ENCODE peak calls at places on chromosomes 7 and 10, in four cellular contexts. One of them, this sample, is unnamed.

GRCh38 chr7:97005764-97006145 is 402 bp downstream of the DLX6 start:
- DNase-seq in GM12878: no peak
- DNase-seq in HepG2: peak; percentile 21
- DNase-seq in K562: no peak
- DNase-seq in this sample: no peak

GRCh38 chr7:18356195-18356645 is 139.3 kb upstream of the HDAC9 start:
- DNase-seq in HepG2: peak; percentile 8
- DNase-seq in GM12878: no peak
- DNase-seq in K562: peak; percentile 38
- DNase-seq in this sample: peak; percentile 26

GRCh38 chr7:41116337-41116736 is 586.6 kb downstream of the INHBA start:
- DNase-seq in K562: no peak
- DNase-seq in HepG2: no peak
- DNase-seq in GM12878: no peak
- DNase-seq in this sample: no peak

GRCh38 chr10:118041316-118041715 is 5.4 kb downstream of the RAB11FIP2 start:
- DNase-seq in HepG2: no peak
- DNase-seq in K562: no peak
- DNase-seq in GM12878: no peak
- DNase-seq in this sample: no peak

GRCh38 chr10:114715171-114715670 is 57.1 kb upstream of the ABLIM1 start:
- DNase-seq in GM12878: no peak
- DNase-seq in HepG2: no peak
- DNase-seq in K562: no peak
- DNase-seq in this sample: no peak

GRCh38 chr7:155296788-155297516 is 726 bp upstream of the INSIG1 start:
- DNase-seq in K562: peak; percentile 66
- DNase-seq in GM12878: no peak
- DNase-seq in HepG2: no peak
- DNase-seq in this sample: no peak

GRCh38 chr10:23088609-23089008 is 6.8 kb upstream of the MSRB2 start:
- DNase-seq in HepG2: no peak
- DNase-seq in K562: no peak
- DNase-seq in GM12878: no peak
- DNase-seq in this sample: no peak

GRCh38 chr10:107913317-107914294 is 749.1 kb upstream of the SORCS1 start:
- DNase-seq in HepG2: no peak
- DNase-seq in K562: no peak
- DNase-seq in GM12878: no peak
- DNase-seq in this sample: no peak

GRCh38 chr7:18125536-18125935 is 97.9 kb upstream of the PRPS1L1 start:
- DNase-seq in GM12878: no peak
- DNase-seq in K562: no peak
- DNase-seq in HepG2: no peak
- DNase-seq in this sample: no peak

GRCh38 chr7:141231018-141231792 is 157.3 kb downstream of the TMEM178B start:
- DNase-seq in K562: no peak
- DNase-seq in HepG2: peak; percentile 28
- DNase-seq in GM12878: no peak
- DNase-seq in this sample: peak; percentile 21

GRCh38 chr10:71614946-71615345 is 104.6 kb downstream of the C10orf105 start:
- DNase-seq in HepG2: no peak
- DNase-seq in K562: no peak
- DNase-seq in GM12878: no peak
- DNase-seq in this sample: no peak

GRCh38 chr7:128201067-128201689 is 39.9 kb upstream of the LEP start:
- DNase-seq in HepG2: no peak
- DNase-seq in K562: peak; percentile 79
- DNase-seq in GM12878: no peak
- DNase-seq in this sample: no peak

GRCh38 chr10:48603421-48604038 is 1.3 kb downstream of the ARHGAP22 start:
- DNase-seq in K562: no peak
- DNase-seq in GM12878: no peak
- DNase-seq in HepG2: no peak
- DNase-seq in this sample: no peak

GRCh38 chr7:149727053-149727452 is 46.3 kb downstream of the ZNF467 start:
- DNase-seq in GM12878: no peak
- DNase-seq in HepG2: no peak
- DNase-seq in K562: no peak
- DNase-seq in this sample: no peak

GRCh38 chr10:99775850-99776249 is 6.6 kb upstream of the ABCC2 start:
- DNase-seq in GM12878: no peak
- DNase-seq in HepG2: peak; percentile 86
- DNase-seq in K562: no peak
- DNase-seq in this sample: peak; percentile 88

GRCh38 chr7:101488826-101489572 is 126.3 kb downstream of the COL26A1 start:
- DNase-seq in HepG2: no peak
- DNase-seq in GM12878: no peak
- DNase-seq in K562: no peak
- DNase-seq in this sample: no peak

GRCh38 chr10:2914741-2915140 is 152.6 kb upstream of the PFKP start:
- DNase-seq in GM12878: no peak
- DNase-seq in K562: no peak
- DNase-seq in HepG2: no peak
- DNase-seq in this sample: no peak

GRCh38 chr7:151761256-151761655 is 115.7 kb downstream of the PRKAG2 start:
- DNase-seq in K562: no peak
- DNase-seq in GM12878: no peak
- DNase-seq in HepG2: no peak
- DNase-seq in this sample: no peak

GRCh38 chr7:47534322-47535032 is 47.4 kb downstream of the TNS3 start:
- DNase-seq in GM12878: no peak
- DNase-seq in K562: peak; percentile 24
- DNase-seq in HepG2: no peak
- DNase-seq in this sample: no peak
- TF ChIP-seq ATF3 in GM12878: no peak
- TF ChIP-seq ATF3 in K562: no peak
- TF ChIP-seq ATF3 in HepG2: no peak
- TF ChIP-seq ATF3 in this sample: no peak

GRCh38 chr7:1851731-1852531 is 181.9 kb downstream of the ELFN1 start:
- DNase-seq in HepG2: no peak
- DNase-seq in K562: no peak
- DNase-seq in GM12878: no peak
- DNase-seq in this sample: no peak
- TF ChIP-seq REST in HepG2: no peak
- TF ChIP-seq REST in K562: no peak
- TF ChIP-seq REST in GM12878: no peak
- TF ChIP-seq REST in this sample: no peak

DNA sequence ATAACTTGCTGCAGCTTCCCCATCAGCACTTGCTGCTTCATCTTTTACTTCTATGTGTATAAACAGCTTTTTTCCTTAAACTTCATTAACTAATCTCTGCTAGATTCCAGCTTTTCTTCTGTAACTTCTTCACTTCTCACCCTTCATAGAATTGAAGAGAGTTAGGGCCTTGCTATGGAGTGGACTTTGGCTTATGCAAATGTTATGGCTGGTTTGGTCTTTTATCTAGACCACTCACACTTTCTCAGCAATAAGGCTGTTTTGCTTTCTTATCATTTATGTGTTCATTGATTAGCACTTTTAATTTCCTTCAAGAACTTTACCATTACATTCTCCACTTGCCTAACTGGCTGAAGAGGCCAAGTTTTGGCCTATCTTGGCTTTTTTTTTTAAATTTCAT is 64.2 kb upstream of the HELLS start:
- DNase-seq in GM12878: no peak
- DNase-seq in K562: no peak
- DNase-seq in HepG2: no peak
- DNase-seq in this sample: no peak
- TF ChIP-seq ZNF274 in GM12878: no peak
- TF ChIP-seq ZNF274 in K562: no peak
- TF ChIP-seq ZNF274 in HepG2: no peak
- TF ChIP-seq ZNF274 in this sample: no peak

DNA sequence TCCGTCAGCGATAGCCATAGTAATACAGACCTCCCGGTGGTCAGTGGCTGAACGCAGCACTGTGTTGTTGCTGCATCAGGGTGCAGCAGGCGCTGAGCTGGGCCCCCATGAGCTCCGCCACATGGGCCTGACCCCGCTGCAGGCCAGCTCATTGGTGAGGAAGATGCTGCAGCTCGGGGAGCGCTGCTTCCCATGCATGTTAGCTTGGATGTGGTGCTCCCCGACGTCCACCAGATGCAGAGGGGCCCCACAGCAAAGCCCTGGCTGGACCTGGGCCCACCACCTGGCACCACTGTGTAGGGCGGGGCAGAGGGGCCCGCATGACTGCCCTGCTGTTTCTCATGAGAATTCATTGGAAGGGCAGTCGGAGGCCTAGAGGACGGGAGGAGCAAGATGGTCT is 50.8 kb downstream of the WDR37 start:
- DNase-seq in HepG2: no peak
- DNase-seq in K562: no peak
- DNase-seq in GM12878: no peak
- DNase-seq in this sample: no peak
- TF ChIP-seq ATF3 in HepG2: no peak
- TF ChIP-seq ATF3 in K562: no peak
- TF ChIP-seq ATF3 in GM12878: no peak
- TF ChIP-seq ATF3 in this sample: no peak

DNA sequence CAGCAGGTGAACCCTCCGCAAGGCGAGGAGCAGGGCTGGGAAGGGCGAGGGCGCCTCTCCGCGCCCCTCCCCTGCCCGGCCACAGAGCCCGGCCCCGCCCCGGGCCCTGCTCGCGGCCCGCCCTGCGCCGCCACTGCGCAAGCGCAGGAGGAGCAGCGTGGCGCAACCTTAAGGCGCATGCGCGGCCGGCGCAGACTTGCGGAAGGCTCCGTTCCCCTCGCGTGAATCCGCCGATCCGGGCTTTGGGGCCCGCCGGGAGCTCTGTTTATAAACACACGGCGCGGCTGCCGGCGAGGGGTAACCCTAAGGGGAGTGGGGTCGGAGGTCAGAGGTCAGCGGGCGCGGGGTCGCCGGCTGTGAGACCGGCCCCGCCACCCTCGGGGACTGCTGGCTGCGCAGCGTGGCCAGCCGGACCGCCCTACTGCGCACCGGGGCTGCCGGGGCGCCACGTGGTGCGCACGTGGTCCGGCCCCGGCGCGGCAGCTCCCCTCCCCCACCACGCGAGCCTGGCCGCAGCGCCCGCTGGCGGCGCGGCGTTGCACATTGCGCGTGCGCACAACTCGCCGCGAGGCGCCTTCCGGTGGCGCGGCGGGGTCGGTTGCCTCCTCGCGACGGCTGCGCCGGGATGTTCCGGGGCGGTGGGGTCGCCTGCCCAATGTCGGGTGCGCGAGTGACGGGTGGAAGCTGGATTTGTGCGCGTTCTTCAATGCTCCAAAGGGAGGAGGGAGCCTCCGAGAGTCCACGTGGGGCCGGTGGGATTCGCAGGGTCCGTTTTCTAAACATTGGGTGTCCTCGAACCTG is 40.2 kb upstream of the FOXK1 start:
- DNase-seq in HepG2: peak; percentile 86
- DNase-seq in K562: peak; percentile 98
- DNase-seq in GM12878: peak; percentile 65
- DNase-seq in this sample: peak; percentile 83
- TF ChIP-seq REST in HepG2: no peak
- TF ChIP-seq REST in K562: peak; percentile 76
- TF ChIP-seq REST in GM12878: no peak
- TF ChIP-seq REST in this sample: no peak

GRCh38 chr10:119817991-119818888 is 54.4 kb downstream of the MCMBP start:
- DNase-seq in GM12878: no peak
- DNase-seq in K562: no peak
- DNase-seq in HepG2: no peak
- DNase-seq in this sample: no peak
- TF ChIP-seq ZNF274 in GM12878: no peak
- TF ChIP-seq ZNF274 in K562: no peak
- TF ChIP-seq ZNF274 in HepG2: no peak
- TF ChIP-seq ZNF274 in this sample: no peak

GRCh38 chr10:29703276-29703675 is 68.5 kb upstream of the SVIL start:
- DNase-seq in GM12878: no peak
- DNase-seq in HepG2: no peak
- DNase-seq in K562: no peak
- DNase-seq in this sample: no peak
- TF ChIP-seq ATF3 in GM12878: no peak
- TF ChIP-seq ATF3 in HepG2: no peak
- TF ChIP-seq ATF3 in K562: no peak
- TF ChIP-seq ATF3 in this sample: no peak

DNA sequence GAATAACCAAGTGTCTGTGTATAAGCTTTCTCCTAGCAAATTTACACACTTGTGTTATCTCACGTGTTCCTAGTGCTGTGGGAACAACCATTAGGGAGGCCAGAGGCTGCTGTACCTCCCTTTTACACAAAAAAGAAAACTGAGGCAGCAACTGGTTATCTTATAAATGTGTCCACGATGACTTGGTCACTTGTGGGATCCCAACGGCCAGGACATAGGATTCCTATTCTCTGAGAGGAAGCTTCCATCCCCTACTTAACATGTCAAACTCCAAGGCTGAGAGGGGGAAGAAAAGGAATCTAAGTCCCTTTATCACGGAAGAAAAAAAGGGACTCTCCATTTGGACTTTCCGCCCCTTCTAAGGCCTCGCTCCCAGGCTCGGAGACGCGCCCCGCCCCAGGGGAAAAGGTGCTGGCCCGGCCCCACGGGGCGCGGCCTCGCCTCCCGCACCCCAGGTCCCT is 430 bp downstream of the ZNF438 start:
- DNase-seq in GM12878: peak; percentile 67
- DNase-seq in HepG2: no peak
- DNase-seq in K562: peak; percentile 86
- DNase-seq in this sample: no peak
- TF ChIP-seq REST in GM12878: no peak
- TF ChIP-seq REST in HepG2: no peak
- TF ChIP-seq REST in K562: no peak
- TF ChIP-seq REST in this sample: no peak

DNA sequence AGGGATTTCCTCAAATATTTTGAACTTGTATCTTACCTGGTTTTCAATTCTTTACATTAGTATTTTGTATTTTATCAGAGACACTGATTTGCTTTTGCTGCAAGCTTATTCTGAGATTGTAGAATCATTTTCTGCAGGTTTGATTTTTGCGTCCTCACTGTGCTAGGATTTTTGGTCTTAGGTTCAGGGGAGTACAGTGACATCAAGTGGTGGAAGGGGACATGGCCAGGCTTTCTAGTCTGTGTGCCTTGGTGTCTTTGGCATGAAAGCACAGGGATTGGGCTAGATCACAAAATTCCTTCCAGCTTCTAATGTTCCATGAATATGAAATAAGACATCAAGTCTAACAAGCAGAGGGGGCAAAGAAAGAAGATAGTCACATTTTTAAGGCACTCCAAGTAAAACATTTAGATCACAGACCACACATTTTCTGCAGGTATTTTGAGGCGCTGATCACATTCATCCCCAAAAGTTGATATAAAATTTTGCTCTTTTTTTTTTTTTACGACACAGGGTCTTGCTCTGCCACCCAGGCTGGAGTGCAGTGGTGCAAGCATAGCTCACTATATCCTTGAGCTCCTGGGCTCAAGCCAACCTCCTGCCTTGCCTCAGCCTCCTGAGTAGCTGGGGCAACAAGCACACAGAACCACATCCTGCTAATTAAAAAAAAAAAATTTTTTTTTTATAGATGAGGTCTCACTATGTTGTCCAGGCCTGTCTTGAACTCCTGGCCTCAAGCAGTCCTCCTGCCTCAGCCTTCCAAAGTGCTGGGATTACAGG is 124.4 kb downstream of the PON1 start:
- DNase-seq in GM12878: no peak
- DNase-seq in K562: peak; percentile 11
- DNase-seq in HepG2: peak; percentile 49
- DNase-seq in this sample: peak; percentile 24
- TF ChIP-seq ZNF274 in GM12878: no peak
- TF ChIP-seq ZNF274 in K562: no peak
- TF ChIP-seq ZNF274 in HepG2: no peak
- TF ChIP-seq ZNF274 in this sample: no peak

This sample was measured in HCT116.